ENCODE peak calls at places on chromosomes 12 and 14, in six cellular contexts. One of them, this sample, is unnamed. For H3K4me1, the result is how much of the 10 kb centered on the place peaks cover.

GRCh38 chr14:96725232-96725631 is 72.0 kb upstream of the VRK1 start:
- DNase-seq in sigmoid colon: no peak
- DNase-seq in body of pancreas: no peak
- DNase-seq in uterus: no peak
- DNase-seq in breast epithelium: no peak
- DNase-seq in gastrocnemius medialis: no peak
- DNase-seq in this sample: no peak

GRCh38 chr12:52179396-52179973 is 12.3 kb downstream of the KRT80 start:
- DNase-seq in sigmoid colon: no peak
- DNase-seq in body of pancreas: no peak
- DNase-seq in uterus: no peak
- DNase-seq in breast epithelium: no peak
- DNase-seq in gastrocnemius medialis: no peak
- DNase-seq in this sample: no peak

GRCh38 chr12:108424816-108425215 is 85.7 kb upstream of the CMKLR1 start:
- DNase-seq in sigmoid colon: no peak
- DNase-seq in body of pancreas: no peak
- DNase-seq in uterus: no peak
- DNase-seq in breast epithelium: no peak
- DNase-seq in gastrocnemius medialis: no peak
- DNase-seq in this sample: no peak

GRCh38 chr12:113831016-113831415 is 135.1 kb downstream of the RBM19 start:
- DNase-seq in sigmoid colon: no peak
- DNase-seq in body of pancreas: no peak
- DNase-seq in uterus: no peak
- DNase-seq in breast epithelium: no peak
- DNase-seq in gastrocnemius medialis: no peak
- DNase-seq in this sample: no peak

GRCh38 chr12:53476769-53477209 is 22.5 kb downstream of the MAP3K12 start:
- DNase-seq in sigmoid colon: no peak
- DNase-seq in body of pancreas: no peak
- DNase-seq in uterus: no peak
- DNase-seq in breast epithelium: no peak
- DNase-seq in gastrocnemius medialis: no peak
- DNase-seq in this sample: no peak

GRCh38 chr12:50222275-50222783 is 55.2 kb upstream of the CERS5 start:
- DNase-seq in sigmoid colon: peak
- DNase-seq in body of pancreas: peak
- DNase-seq in uterus: peak
- DNase-seq in breast epithelium: no peak
- DNase-seq in gastrocnemius medialis: peak
- DNase-seq in this sample: peak

GRCh38 chr12:63995512-63995911 is 151.0 kb downstream of the SRGAP1 start:
- DNase-seq in sigmoid colon: no peak
- DNase-seq in body of pancreas: no peak
- DNase-seq in uterus: no peak
- DNase-seq in breast epithelium: no peak
- DNase-seq in gastrocnemius medialis: no peak
- DNase-seq in this sample: no peak

GRCh38 chr12:92445253-92446081 is 257.3 kb upstream of the PLEKHG7 start:
- DNase-seq in sigmoid colon: no peak
- DNase-seq in body of pancreas: no peak
- DNase-seq in uterus: peak
- DNase-seq in breast epithelium: no peak
- DNase-seq in gastrocnemius medialis: no peak
- DNase-seq in this sample: no peak

DNA sequence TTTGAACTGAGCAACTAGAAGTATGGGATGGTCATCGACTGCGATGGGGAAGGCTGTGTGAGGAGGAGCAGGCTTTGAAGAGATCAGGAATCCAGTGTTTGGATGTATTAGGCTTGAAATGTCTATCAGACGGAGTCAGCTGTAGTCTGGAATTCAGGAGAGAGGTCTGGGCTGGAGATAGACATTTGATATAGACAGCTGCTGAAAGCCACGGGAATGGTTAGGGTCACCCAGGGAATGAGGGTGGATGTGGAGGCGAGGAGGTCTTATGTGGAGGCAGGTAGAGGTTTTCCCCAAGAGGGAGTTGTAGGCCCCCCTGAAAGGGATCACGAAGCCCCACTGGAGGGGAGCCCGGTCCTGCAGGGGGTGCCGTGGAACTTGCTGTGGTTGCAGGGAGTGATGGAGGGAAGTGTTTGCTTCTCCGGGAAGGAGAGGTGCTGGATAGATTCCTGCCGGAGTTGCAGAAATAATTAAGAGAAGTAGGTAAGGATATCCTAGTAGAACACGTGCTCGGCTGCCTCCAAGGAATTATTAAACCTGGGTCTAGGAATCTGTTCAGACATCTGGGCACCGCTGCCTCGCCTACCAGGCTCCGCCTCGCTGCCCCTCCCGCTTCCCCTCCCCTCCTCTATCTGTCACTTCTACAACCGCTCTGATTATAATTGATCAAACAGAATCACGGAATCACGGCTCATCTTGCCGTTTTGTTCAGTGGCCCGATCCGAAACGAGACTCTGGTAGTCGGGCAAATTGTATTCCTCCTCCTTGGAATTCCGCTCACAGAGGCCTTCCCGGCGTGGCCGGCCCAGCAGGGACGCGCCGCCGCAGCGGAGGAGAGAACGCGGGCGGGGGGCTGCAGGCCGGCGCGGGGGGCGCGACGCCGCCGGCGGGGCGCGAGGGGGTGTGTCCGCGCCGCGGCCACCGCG is 824 bp upstream of the CACNA1C start:
- DNase-seq in sigmoid colon: no peak
- DNase-seq in body of pancreas: no peak
- DNase-seq in uterus: no peak
- DNase-seq in breast epithelium: no peak
- DNase-seq in gastrocnemius medialis: no peak
- DNase-seq in this sample: no peak
- H3K4me3 ChIP-seq in sigmoid colon: peak
- H3K4me3 ChIP-seq in body of pancreas: no peak
- H3K4me3 ChIP-seq in uterus: peak
- H3K4me3 ChIP-seq in breast epithelium: peak
- H3K4me3 ChIP-seq in gastrocnemius medialis: peak
- H3K4me3 ChIP-seq in this sample: peak

DNA sequence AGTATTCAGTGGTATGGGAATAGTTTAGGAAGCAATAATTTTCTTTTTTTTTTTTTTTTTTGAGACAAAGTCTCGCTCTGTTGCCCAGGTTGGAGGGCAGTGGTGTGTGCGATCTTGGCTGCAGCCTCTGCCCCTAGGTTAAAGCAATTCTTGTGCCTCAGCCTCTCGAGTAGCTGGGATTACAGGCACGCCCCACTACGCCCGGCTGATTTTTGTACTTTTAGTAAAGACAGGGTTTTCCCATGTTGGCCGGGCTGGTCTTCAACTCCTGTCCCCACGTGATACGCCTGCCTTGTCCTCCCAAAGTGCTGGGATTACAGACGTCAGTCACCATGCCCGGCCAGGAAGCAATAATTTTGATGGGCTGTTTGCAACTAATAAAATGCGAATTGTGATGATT is 62.1 kb downstream of the ATG14 start:
- DNase-seq in sigmoid colon: no peak
- DNase-seq in body of pancreas: no peak
- DNase-seq in uterus: no peak
- DNase-seq in breast epithelium: no peak
- DNase-seq in gastrocnemius medialis: no peak
- DNase-seq in this sample: no peak
- TF ChIP-seq POLR2A in sigmoid colon: no peak
- TF ChIP-seq POLR2A in body of pancreas: no peak
- TF ChIP-seq POLR2A in uterus: no peak
- TF ChIP-seq POLR2A in breast epithelium: no peak
- TF ChIP-seq POLR2A in gastrocnemius medialis: no peak
- TF ChIP-seq POLR2A in this sample: no peak

GRCh38 chr12:102429211-102429610 is 51.2 kb downstream of the IGF1 start:
- DNase-seq in sigmoid colon: no peak
- DNase-seq in body of pancreas: no peak
- DNase-seq in uterus: no peak
- DNase-seq in breast epithelium: no peak
- DNase-seq in gastrocnemius medialis: no peak
- DNase-seq in this sample: no peak
- H3K4me1 ChIP-seq in sigmoid colon: under half
- H3K4me1 ChIP-seq in body of pancreas: under half
- H3K4me1 ChIP-seq in uterus: under half
- H3K4me1 ChIP-seq in breast epithelium: under half
- H3K4me1 ChIP-seq in gastrocnemius medialis: under half
- H3K4me1 ChIP-seq in this sample: under half

GRCh38 chr12:57127710-57128518 is at the start of gene LRP1:
- DNase-seq in sigmoid colon: peak
- DNase-seq in body of pancreas: peak
- DNase-seq in uterus: peak
- DNase-seq in breast epithelium: peak
- DNase-seq in gastrocnemius medialis: peak
- DNase-seq in this sample: peak

GRCh38 chr12:57124259-57124877 is 3.9 kb upstream of the LRP1 start:
- DNase-seq in sigmoid colon: peak
- DNase-seq in body of pancreas: peak
- DNase-seq in uterus: peak
- DNase-seq in breast epithelium: peak
- DNase-seq in gastrocnemius medialis: peak
- DNase-seq in this sample: peak

GRCh38 chr12:57126561-57126960 is 1.7 kb upstream of the LRP1 start:
- DNase-seq in sigmoid colon: no peak
- DNase-seq in body of pancreas: no peak
- DNase-seq in uterus: no peak
- DNase-seq in breast epithelium: no peak
- DNase-seq in gastrocnemius medialis: no peak
- DNase-seq in this sample: no peak

GRCh38 chr12:57127101-57127709 is 1.1 kb upstream of the LRP1 start:
- DNase-seq in sigmoid colon: peak
- DNase-seq in body of pancreas: peak
- DNase-seq in uterus: peak
- DNase-seq in breast epithelium: peak
- DNase-seq in gastrocnemius medialis: peak
- DNase-seq in this sample: peak

GRCh38 chr12:57126061-57126460 is 2.2 kb upstream of the LRP1 start:
- DNase-seq in sigmoid colon: no peak
- DNase-seq in body of pancreas: no peak
- DNase-seq in uterus: no peak
- DNase-seq in breast epithelium: no peak
- DNase-seq in gastrocnemius medialis: no peak
- DNase-seq in this sample: no peak
- H3K4me3 ChIP-seq in sigmoid colon: no peak
- H3K4me3 ChIP-seq in body of pancreas: no peak
- H3K4me3 ChIP-seq in uterus: no peak
- H3K4me3 ChIP-seq in breast epithelium: no peak
- H3K4me3 ChIP-seq in gastrocnemius medialis: no peak
- H3K4me3 ChIP-seq in this sample: no peak

DNA sequence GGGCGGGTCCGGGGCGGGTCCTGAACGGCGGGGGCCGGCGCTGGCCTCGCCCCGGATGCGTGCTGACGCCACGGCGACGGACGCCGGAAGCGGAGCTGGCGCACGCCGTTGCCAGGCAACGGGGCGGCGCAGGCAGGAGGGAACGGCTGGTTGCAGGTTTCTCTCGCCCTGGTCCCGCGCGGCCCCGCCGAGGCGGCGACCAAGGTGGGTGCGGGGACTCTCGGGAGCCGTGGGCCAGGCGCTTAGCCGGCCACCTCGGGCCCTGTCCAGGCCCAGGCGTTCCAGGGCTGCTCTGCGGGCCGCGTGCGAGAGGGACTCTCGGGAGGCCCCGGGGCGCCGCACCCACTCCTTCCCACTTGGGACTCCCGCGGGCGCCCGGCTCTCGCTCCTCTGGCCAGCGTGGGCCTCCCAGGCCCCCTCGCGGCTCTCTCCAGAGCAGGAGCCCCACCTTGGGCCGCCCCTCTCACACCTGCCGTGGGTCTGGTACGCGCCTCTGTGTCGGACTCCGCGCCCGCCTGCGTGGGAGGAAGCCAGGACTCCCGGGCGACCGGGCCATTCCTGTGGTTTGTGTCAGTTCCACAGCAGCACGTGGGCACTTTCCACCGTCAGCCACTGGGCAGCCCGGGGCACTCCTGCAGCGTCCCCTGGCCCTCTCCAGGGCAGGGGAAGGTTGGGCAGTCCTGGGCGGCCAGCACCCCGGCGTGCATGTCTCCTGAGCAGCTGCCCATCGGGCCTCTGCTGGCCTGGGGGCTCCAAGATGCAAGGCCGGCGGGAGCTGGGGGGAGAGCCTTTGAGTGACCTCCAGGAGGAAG is at the start of gene CLBA1:
- DNase-seq in sigmoid colon: peak
- DNase-seq in body of pancreas: peak
- DNase-seq in uterus: peak
- DNase-seq in breast epithelium: peak
- DNase-seq in gastrocnemius medialis: peak
- DNase-seq in this sample: peak
- TF ChIP-seq POLR2A in sigmoid colon: no peak
- TF ChIP-seq POLR2A in body of pancreas: peak
- TF ChIP-seq POLR2A in uterus: peak
- TF ChIP-seq POLR2A in breast epithelium: no peak
- TF ChIP-seq POLR2A in gastrocnemius medialis: peak
- TF ChIP-seq POLR2A in this sample: no peak

DNA sequence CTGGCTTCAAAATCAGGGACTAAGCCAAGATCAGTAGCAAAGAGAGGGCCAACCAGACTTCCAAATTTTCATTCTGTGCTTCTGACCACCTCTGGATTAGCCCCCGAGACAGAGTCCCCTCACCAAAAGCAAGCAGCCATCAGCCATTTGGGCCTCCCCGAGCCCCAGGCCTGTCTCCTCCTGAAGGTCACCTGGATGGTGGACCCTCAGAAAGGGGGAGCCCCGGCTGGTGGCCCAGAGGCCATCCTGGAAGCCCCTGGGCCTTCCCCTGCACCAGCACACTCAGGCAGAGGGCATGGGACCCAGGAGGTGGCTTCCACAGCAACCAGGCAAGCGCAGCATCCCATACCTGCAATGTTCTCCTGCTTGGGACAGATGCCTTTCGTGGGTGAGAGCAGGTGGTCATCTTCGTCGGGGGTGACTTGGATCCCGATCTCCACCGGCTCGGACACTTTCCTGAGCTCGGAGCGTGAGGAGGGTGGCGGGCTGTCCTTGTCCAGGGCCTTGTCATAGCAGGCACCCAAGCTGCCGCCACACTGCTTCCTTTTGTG is 14.8 kb downstream of the BCL11B start:
- DNase-seq in sigmoid colon: no peak
- DNase-seq in body of pancreas: no peak
- DNase-seq in uterus: no peak
- DNase-seq in breast epithelium: no peak
- DNase-seq in gastrocnemius medialis: no peak
- DNase-seq in this sample: no peak
- H3K4me1 ChIP-seq in sigmoid colon: under half
- H3K4me1 ChIP-seq in body of pancreas: under half
- H3K4me1 ChIP-seq in uterus: under half
- H3K4me1 ChIP-seq in breast epithelium: under half
- H3K4me1 ChIP-seq in gastrocnemius medialis: under half
- H3K4me1 ChIP-seq in this sample: under half